ENCODE peak calls at places on chromosomes 5 and 9, in ten cellular contexts. Q is effector CD8-positive, alpha-beta T cell; U is anterior cingulate cortex; Y is B cell; L is A549; O is activated CD4-positive, alpha-beta T cell treated with anti-CD3 and anti-CD28 coated beads for 48 hours; W is colonic mucosa; T is NCI-H510A treated with DMSO at 0.1 percent for 48 hours; M is coronary artery; P is HFFc6. E is an unnamed sample.

GRCh38 chr5:97854871-97855762 is 672.1 kb upstream of the RIOK2 start:
- DNase-seq in Y (no peak), M (no peak), L (no peak), W (no peak), P (no peak), Q (no peak), T (no peak), O (no peak), U (no peak), E (no peak)

GRCh38 chr5:139711067-139711851 is 63.1 kb downstream of the CXXC5 start:
- DNase-seq in Y (peak), P (no peak), U (peak), T (peak), W (peak), O (peak), M (no peak), Q (peak), L (peak), E (peak)

GRCh38 chr9:95644377-95644776 is 127.6 kb upstream of the PTCH1 start:
- DNase-seq in P (peak), L (no peak), M (no peak), O (no peak), Q (no peak), T (no peak), W (no peak), Y (no peak), U (no peak), E (no peak)

GRCh38 chr9:128892223-128892892 is 10.4 kb downstream of the LRRC8A start:
- DNase-seq in L (peak), W (peak), M (peak), Q (no peak), T (no peak), U (peak), O (no peak), Y (peak), P (peak), E (peak)

GRCh38 chr9:6938447-6938846 is 180.7 kb downstream of the KDM4C start:
- DNase-seq in M (no peak), W (no peak), L (no peak), O (no peak), U (no peak), T (no peak), Y (no peak), Q (no peak), P (peak), E (no peak)

GRCh38 chr9:101394687-101395086 is 3.7 kb downstream of the MRPL50 start:
- DNase-seq in T (no peak), L (no peak), P (no peak), Y (no peak), W (no peak), Q (no peak), M (no peak), O (no peak), U (no peak), E (no peak)

GRCh38 chr9:93247099-93247865 is 63.3 kb downstream of the WNK2 start:
- DNase-seq in Q (no peak), Y (no peak), T (no peak), L (no peak), O (no peak), M (no peak), W (no peak), U (no peak), P (no peak), E (no peak)

GRCh38 chr5:111779260-111780254 is 22.6 kb upstream of the NREP start:
- DNase-seq in Y (no peak), T (no peak), O (no peak), M (no peak), U (no peak), W (no peak), P (no peak), Q (no peak), L (no peak), E (no peak)

GRCh38 chr9:33229359-33230120 is 10.4 kb upstream of the SPINK4 start:
- DNase-seq in Y (no peak), P (no peak), T (peak), U (no peak), O (no peak), Q (no peak), L (peak), M (no peak), W (peak), E (no peak)

GRCh38 chr9:35510745-35511428 is 21.0 kb downstream of the RUSC2 start:
- DNase-seq in Q (no peak), M (peak), L (peak), P (peak), Y (no peak), W (peak), O (no peak), T (no peak), U (no peak), E (peak)

GRCh38 chr5:175133185-175133584 is 310.8 kb downstream of the DRD1 start:
- DNase-seq in Q (no peak), O (no peak), M (no peak), T (no peak), W (no peak), P (no peak), U (no peak), L (peak), Y (no peak), E (no peak)

GRCh38 chr5:96483878-96484277 is 50.8 kb upstream of the PCSK1 start:
- DNase-seq in P (peak), Q (no peak), L (peak), Y (no peak), O (no peak), M (no peak), T (no peak), W (no peak), U (no peak), E (no peak)

GRCh38 chr5:135444881-135445280 is 2.3 kb downstream of the DCANP1 start:
- DNase-seq in W (no peak), O (no peak), T (no peak), L (no peak), U (no peak), P (no peak), Y (no peak), M (peak), Q (no peak), E (no peak)

GRCh38 chr5:16639206-16639605 is 22.4 kb upstream of the RETREG1 start:
- DNase-seq in P (no peak), L (no peak), M (no peak), W (no peak), T (no peak), O (no peak), U (no peak), Y (no peak), Q (no peak), E (no peak)

GRCh38 chr9:121718063-121718462 is 66.6 kb downstream of the DAB2IP start:
- DNase-seq in P (peak), Q (no peak), M (no peak), W (no peak), Y (no peak), L (no peak), T (no peak), U (peak), O (no peak), E (no peak)

GRCh38 chr5:119257613-119258012 is 98.2 kb upstream of the TNFAIP8 start:
- DNase-seq in P (no peak), T (no peak), L (no peak), W (no peak), Y (no peak), M (no peak), Q (no peak), U (no peak), O (no peak), E (no peak)

GRCh38 chr5:62341783-62342475 is 35.9 kb downstream of the KIF2A start:
- DNase-seq in Q (no peak), P (no peak), L (no peak), W (no peak), T (no peak), U (no peak), O (peak), Y (no peak), M (no peak), E (no peak)

GRCh38 chr5:178249191-178249989 is 16.8 kb upstream of the PHYKPL start:
- DNase-seq in Q (no peak), O (no peak), W (no peak), T (no peak), U (no peak), P (peak), M (no peak), Y (no peak), L (no peak), E (no peak)

GRCh38 chr9:125496313-125496838 is 210.6 kb downstream of the MAPKAP1 start:
- DNase-seq in M (no peak), T (no peak), Q (no peak), U (no peak), O (no peak), W (no peak), P (no peak), Y (no peak), L (no peak), E (no peak)

GRCh38 chr9:21392270-21392669 is 7.1 kb upstream of the IFNA2 start:
- DNase-seq in P (peak), L (peak), U (no peak), Q (no peak), T (no peak), O (no peak), Y (no peak), W (no peak), M (no peak), E (no peak)

GRCh38 chr5:8756498-8757084 is 789.3 kb downstream of the SEMA5A start:
- DNase-seq in P (peak), W (no peak), O (no peak), U (peak), T (peak), Q (no peak), L (peak), M (no peak), Y (no peak), E (no peak)

GRCh38 chr9:97441729-97442128 is 29.8 kb downstream of the TDRD7 start:
- DNase-seq in Q (no peak), U (no peak), Y (no peak), W (no peak), T (no peak), M (no peak), L (no peak), O (no peak), P (no peak), E (no peak)

GRCh38 chr9:97737429-97737828 is 40.3 kb upstream of the XPA start:
- DNase-seq in L (peak), Y (no peak), O (no peak), Q (no peak), W (no peak), P (no peak), T (no peak), M (no peak), U (no peak), E (no peak)

GRCh38 chr5:124744170-124744911 is 2.1 kb downstream of the ZNF608 start:
- DNase-seq in T (no peak), P (no peak), L (no peak), W (peak), O (no peak), U (peak), M (peak), Q (no peak), Y (no peak), E (peak)

GRCh38 chr5:53543401-53543800 is 17.0 kb upstream of the NDUFS4 start:
- DNase-seq in L (no peak), W (no peak), P (peak), T (no peak), M (no peak), O (no peak), U (no peak), Y (no peak), Q (no peak), E (no peak)

GRCh38 chr9:131670247-131670681 is 69.6 kb downstream of the RAPGEF1 start:
- DNase-seq in Y (no peak), M (no peak), W (no peak), T (no peak), P (no peak), U (no peak), Q (no peak), L (no peak), O (no peak), E (peak)

GRCh38 chr9:5025416-5025815 is 40.3 kb downstream of the JAK2 start:
- DNase-seq in O (no peak), W (no peak), Y (no peak), Q (no peak), L (no peak), T (no peak), P (no peak), U (no peak), M (no peak), E (no peak)

GRCh38 chr9:126149661-126150060 is 177.0 kb upstream of the MVB12B start:
- DNase-seq in Y (peak), T (no peak), O (no peak), P (no peak), M (peak), U (no peak), Q (no peak), W (peak), L (no peak), E (no peak)

GRCh38 chr9:103152473-103152872 is 157.3 kb downstream of the CYLC2 start:
- DNase-seq in W (no peak), Q (no peak), O (no peak), M (no peak), T (no peak), Y (no peak), L (no peak), U (no peak), P (no peak), E (no peak)

GRCh38 chr9:82091100-82091499 is 102.5 kb downstream of the SPATA31D1 start:
- DNase-seq in M (no peak), Q (no peak), U (no peak), T (no peak), L (no peak), W (no peak), Y (no peak), P (no peak), O (no peak), E (no peak)

GRCh38 chr5:69414885-69415583 is at the start of gene MARVELD2:
- DNase-seq in M (no peak), O (peak), L (peak), W (peak), P (no peak), Y (peak), U (peak), T (peak), Q (peak), E (peak)

GRCh38 chr9:6944093-6944551 is 186.3 kb downstream of the KDM4C start:
- DNase-seq in U (no peak), T (no peak), W (no peak), P (peak), O (no peak), Q (no peak), L (no peak), M (no peak), Y (no peak), E (no peak)

GRCh38 chr9:122340161-122340560 is 30.7 kb upstream of the PTGS1 start:
- DNase-seq in M (no peak), T (no peak), W (no peak), Q (no peak), L (no peak), U (no peak), O (no peak), Y (no peak), P (no peak), E (no peak)

GRCh38 chr9:12640021-12640587 is 53.1 kb upstream of the TYRP1 start:
- DNase-seq in U (no peak), T (peak), W (no peak), P (peak), Q (no peak), Y (no peak), O (no peak), M (no peak), L (peak), E (no peak)

GRCh38 chr5:2166979-2167377 is 284.3 kb upstream of the IRX4 start:
- DNase-seq in L (no peak), P (no peak), O (no peak), T (no peak), M (no peak), W (no peak), Y (no peak), U (no peak), Q (no peak), E (peak)

GRCh38 chr5:176592573-176592972 is 17.4 kb downstream of the GPRIN1 start:
- DNase-seq in L (no peak), Y (no peak), O (no peak), U (no peak), M (no peak), W (no peak), P (no peak), Q (no peak), T (no peak), E (no peak)

GRCh38 chr9:108272350-108272899 is 583.4 kb downstream of the ACTL7B start:
- DNase-seq in M (no peak), L (peak), Q (no peak), O (no peak), P (no peak), T (peak), U (peak), Y (peak), W (peak), E (no peak)

GRCh38 chr5:53418844-53419243 is 61.6 kb upstream of the FST start:
- DNase-seq in M (no peak), U (no peak), T (no peak), O (no peak), Y (no peak), W (no peak), Q (no peak), L (peak), P (peak), E (no peak)

GRCh38 chr5:45411971-45412612 is 284.1 kb downstream of the HCN1 start:
- DNase-seq in L (no peak), U (no peak), O (no peak), T (no peak), Q (no peak), M (no peak), W (no peak), P (no peak), Y (no peak), E (no peak)

E was measured in tibial artery.